ENCODE peak calls at places on chromosomes 13 and 19, in four cellular contexts. One of them, this sample, is unnamed.

GRCh38 chr13:28475916-28476725 is 18.8 kb downstream of the FLT1 start:
- DNase-seq in PC-3: peak; percentile 74
- DNase-seq in GM23338: no peak
- DNase-seq in MM.1S: no peak
- DNase-seq in this sample: no peak

GRCh38 chr19:36837525-36837901 is 674 bp downstream of the ZNF790 start:
- DNase-seq in PC-3: no peak
- DNase-seq in GM23338: peak; percentile 5
- DNase-seq in MM.1S: no peak
- DNase-seq in this sample: no peak

GRCh38 chr13:47858678-47859050 is 142.4 kb downstream of the SUCLA2 start:
- DNase-seq in PC-3: peak; percentile 42
- DNase-seq in GM23338: no peak
- DNase-seq in MM.1S: no peak
- DNase-seq in this sample: no peak

GRCh38 chr19:54341295-54341694 is 2.3 kb upstream of the LILRA4 start:
- DNase-seq in PC-3: no peak
- DNase-seq in GM23338: peak; percentile 38
- DNase-seq in MM.1S: no peak
- DNase-seq in this sample: no peak

GRCh38 chr19:4010808-4011110 is 3.2 kb downstream of the PIAS4 start:
- DNase-seq in PC-3: no peak
- DNase-seq in GM23338: no peak
- DNase-seq in MM.1S: no peak
- DNase-seq in this sample: no peak

GRCh38 chr19:34405892-34406660 is 1.9 kb downstream of the PDCD2L start:
- DNase-seq in PC-3: no peak
- DNase-seq in GM23338: no peak
- DNase-seq in MM.1S: no peak
- DNase-seq in this sample: no peak

GRCh38 chr19:48737360-48737998 is 2.9 kb downstream of the RASIP1 start:
- DNase-seq in PC-3: no peak
- DNase-seq in GM23338: peak; percentile 96
- DNase-seq in MM.1S: no peak
- DNase-seq in this sample: no peak

GRCh38 chr19:54315956-54316355 is 3.0 kb upstream of the LILRA5 start:
- DNase-seq in PC-3: no peak
- DNase-seq in GM23338: no peak
- DNase-seq in MM.1S: no peak
- DNase-seq in this sample: no peak

GRCh38 chr19:44745386-44745831 is 3.1 kb upstream of the BCL3 start:
- DNase-seq in PC-3: peak; percentile 30
- DNase-seq in GM23338: peak; percentile 52
- DNase-seq in MM.1S: no peak
- DNase-seq in this sample: no peak

GRCh38 chr19:39915101-39915847 is 19.2 kb downstream of the FCGBP start:
- DNase-seq in PC-3: no peak
- DNase-seq in GM23338: peak; percentile 66
- DNase-seq in MM.1S: no peak
- DNase-seq in this sample: no peak

GRCh38 chr19:39377373-39378362 is 13.2 kb downstream of the PAF1 start:
- DNase-seq in PC-3: no peak
- DNase-seq in GM23338: no peak
- DNase-seq in MM.1S: no peak
- DNase-seq in this sample: no peak

GRCh38 chr19:2824129-2824528 is 4.5 kb downstream of the ZNF554 start:
- DNase-seq in PC-3: no peak
- DNase-seq in GM23338: no peak
- DNase-seq in MM.1S: no peak
- DNase-seq in this sample: no peak

GRCh38 chr13:63435668-63436275 is 2020.1 kb upstream of the PCDH20 start:
- DNase-seq in PC-3: peak; percentile 73
- DNase-seq in GM23338: no peak
- DNase-seq in MM.1S: no peak
- DNase-seq in this sample: no peak

GRCh38 chr19:35859414-35859813 is 2.7 kb downstream of the KIRREL2 start:
- DNase-seq in PC-3: no peak
- DNase-seq in GM23338: no peak
- DNase-seq in MM.1S: no peak
- DNase-seq in this sample: no peak

GRCh38 chr19:15114153-15114540 is 6.9 kb downstream of the SYDE1 start:
- DNase-seq in PC-3: no peak
- DNase-seq in GM23338: no peak
- DNase-seq in MM.1S: no peak
- DNase-seq in this sample: no peak

GRCh38 chr13:95494082-95494681 is 58.3 kb upstream of the CLDN10 start:
- DNase-seq in PC-3: peak; percentile 83
- DNase-seq in GM23338: peak; percentile 77
- DNase-seq in MM.1S: peak; percentile 65
- DNase-seq in this sample: peak; percentile 29

GRCh38 chr19:30722801-30723200 is 350.6 kb downstream of the ZNF536 start:
- DNase-seq in PC-3: no peak
- DNase-seq in GM23338: no peak
- DNase-seq in MM.1S: no peak
- DNase-seq in this sample: no peak

GRCh38 chr13:53206455-53206854 is 177.8 kb downstream of the OLFM4 start:
- DNase-seq in PC-3: peak; percentile 4
- DNase-seq in GM23338: peak; percentile 53
- DNase-seq in MM.1S: no peak
- DNase-seq in this sample: peak; percentile 1

GRCh38 chr19:10471909-10472308 is 31.2 kb downstream of the KEAP1 start:
- DNase-seq in PC-3: peak; percentile 71
- DNase-seq in GM23338: peak; percentile 43
- DNase-seq in MM.1S: peak; percentile 55
- DNase-seq in this sample: peak; percentile 65

GRCh38 chr13:102220681-102221228 is 181.1 kb downstream of the FGF14 start:
- DNase-seq in PC-3: no peak
- DNase-seq in GM23338: no peak
- DNase-seq in MM.1S: no peak
- DNase-seq in this sample: no peak

GRCh38 chr19:45402469-45403070 is 2.3 kb downstream of the PPP1R13L start:
- DNase-seq in PC-3: no peak
- DNase-seq in GM23338: peak; percentile 88
- DNase-seq in MM.1S: no peak
- DNase-seq in this sample: no peak

GRCh38 chr13:49217962-49218492 is 2.1 kb upstream of the MLNR start:
- DNase-seq in PC-3: no peak
- DNase-seq in GM23338: peak; percentile 20
- DNase-seq in MM.1S: no peak
- DNase-seq in this sample: no peak

GRCh38 chr13:95641961-95642621 is 2.4 kb downstream of the DZIP1 start:
- DNase-seq in PC-3: no peak
- DNase-seq in GM23338: peak; percentile 87
- DNase-seq in MM.1S: no peak
- DNase-seq in this sample: no peak

GRCh38 chr13:75685239-75685697 is 49.1 kb downstream of the LMO7 start:
- DNase-seq in PC-3: peak; percentile 71
- DNase-seq in GM23338: peak; percentile 57
- DNase-seq in MM.1S: no peak
- DNase-seq in this sample: no peak

GRCh38 chr19:45670670-45671453 is 2.8 kb downstream of the GIPR start:
- DNase-seq in PC-3: peak; percentile 71
- DNase-seq in GM23338: peak; percentile 99
- DNase-seq in MM.1S: no peak
- DNase-seq in this sample: peak; percentile 91

GRCh38 chr13:97977376-97977705 is 23.9 kb downstream of the IPO5 start:
- DNase-seq in PC-3: peak; percentile 4
- DNase-seq in GM23338: no peak
- DNase-seq in MM.1S: no peak
- DNase-seq in this sample: no peak

GRCh38 chr13:92900455-92900854 is 326.2 kb upstream of the GPC6 start:
- DNase-seq in PC-3: no peak
- DNase-seq in GM23338: no peak
- DNase-seq in MM.1S: no peak
- DNase-seq in this sample: no peak

GRCh38 chr13:92901739-92902138 is 324.9 kb upstream of the GPC6 start:
- DNase-seq in PC-3: peak; percentile 6
- DNase-seq in GM23338: no peak
- DNase-seq in MM.1S: no peak
- DNase-seq in this sample: no peak

GRCh38 chr13:92896842-92897241 is 329.8 kb upstream of the GPC6 start:
- DNase-seq in PC-3: peak; percentile 63
- DNase-seq in GM23338: peak; percentile 67
- DNase-seq in MM.1S: peak; percentile 40
- DNase-seq in this sample: peak; percentile 0
- TF ChIP-seq CTCF in PC-3: peak; percentile 52
- TF ChIP-seq CTCF in GM23338: peak; percentile 57
- TF ChIP-seq CTCF in MM.1S: peak; percentile 24
- TF ChIP-seq CTCF in this sample: no peak

DNA sequence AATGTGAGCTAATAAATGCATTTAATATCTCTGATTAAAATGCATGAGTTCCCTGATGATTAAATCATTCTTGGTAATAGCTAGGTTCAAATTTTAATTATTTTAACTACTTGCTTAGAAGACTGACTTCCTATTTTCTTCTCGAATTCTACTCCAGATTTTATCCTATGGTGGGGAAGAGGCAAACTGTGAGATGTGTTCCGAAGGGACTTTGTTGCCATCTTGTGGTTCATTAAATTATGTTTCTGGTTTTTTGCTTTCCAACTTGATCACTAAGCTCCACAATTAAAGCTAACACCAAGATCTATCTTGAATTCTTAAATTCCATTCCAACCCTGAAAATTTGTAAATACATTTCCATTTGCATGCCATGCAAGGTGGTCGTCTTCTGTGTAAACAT is 538.4 kb upstream of the PCDH20 start:
- DNase-seq in PC-3: peak; percentile 50
- DNase-seq in GM23338: peak; percentile 69
- DNase-seq in MM.1S: no peak
- DNase-seq in this sample: peak; percentile 4
- TF ChIP-seq EZH2phosphoT487 in PC-3: no peak
- TF ChIP-seq EZH2phosphoT487 in GM23338: no peak
- TF ChIP-seq EZH2phosphoT487 in MM.1S: no peak
- TF ChIP-seq EZH2phosphoT487 in this sample: no peak

DNA sequence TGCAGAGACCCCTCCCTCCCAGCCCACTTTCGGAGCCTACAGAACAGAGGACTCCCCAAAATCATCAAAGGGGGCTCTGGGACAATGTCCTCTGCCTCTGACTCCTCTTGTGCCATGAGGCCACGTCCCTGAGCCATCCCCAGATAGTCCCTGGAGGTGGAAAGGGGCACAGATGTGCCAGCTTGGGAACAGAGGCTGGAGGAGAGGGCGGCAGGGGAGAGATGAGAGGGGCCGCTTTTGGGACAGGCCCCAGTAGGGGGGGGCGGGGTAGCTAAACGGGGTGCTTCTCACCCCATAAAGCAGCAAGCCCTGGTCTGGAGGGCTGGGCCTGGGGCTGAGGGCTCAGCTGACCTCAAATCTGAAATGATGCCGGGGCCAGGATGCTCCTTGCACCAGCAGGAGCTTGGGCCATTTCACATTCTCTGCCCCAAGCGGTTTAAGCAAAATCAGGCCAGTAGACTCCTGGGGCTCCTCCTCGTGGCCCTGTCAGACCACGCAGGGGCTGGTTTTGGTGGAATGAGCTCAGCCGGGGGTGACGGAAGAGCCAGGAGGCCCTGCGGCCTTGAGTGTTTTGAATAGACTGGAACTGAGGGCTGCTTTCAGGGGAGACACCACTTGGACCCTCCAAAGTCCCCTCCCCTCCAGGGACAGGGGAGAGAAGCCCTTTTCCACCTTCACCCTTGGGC is 27.1 kb downstream of the ONECUT3 start:
- DNase-seq in PC-3: peak; percentile 52
- DNase-seq in GM23338: no peak
- DNase-seq in MM.1S: peak; percentile 28
- DNase-seq in this sample: peak; percentile 24
- TF ChIP-seq CTCF in PC-3: peak; percentile 36
- TF ChIP-seq CTCF in GM23338: no peak
- TF ChIP-seq CTCF in MM.1S: peak; percentile 38
- TF ChIP-seq CTCF in this sample: peak; percentile 17

GRCh38 chr19:33397536-33398360 is 24.2 kb downstream of the CEBPG start:
- DNase-seq in PC-3: no peak
- DNase-seq in GM23338: no peak
- DNase-seq in MM.1S: no peak
- DNase-seq in this sample: no peak

GRCh38 chr19:33395561-33396550 is 22.3 kb downstream of the CEBPG start:
- DNase-seq in PC-3: no peak
- DNase-seq in GM23338: no peak
- DNase-seq in MM.1S: no peak
- DNase-seq in this sample: no peak

GRCh38 chr19:33394723-33395560 is 21.4 kb downstream of the CEBPG start:
- DNase-seq in PC-3: no peak
- DNase-seq in GM23338: no peak
- DNase-seq in MM.1S: no peak
- DNase-seq in this sample: no peak

GRCh38 chr19:33398361-33399060 is 25.0 kb downstream of the CEBPG start:
- DNase-seq in PC-3: no peak
- DNase-seq in GM23338: no peak
- DNase-seq in MM.1S: no peak
- DNase-seq in this sample: no peak

DNA sequence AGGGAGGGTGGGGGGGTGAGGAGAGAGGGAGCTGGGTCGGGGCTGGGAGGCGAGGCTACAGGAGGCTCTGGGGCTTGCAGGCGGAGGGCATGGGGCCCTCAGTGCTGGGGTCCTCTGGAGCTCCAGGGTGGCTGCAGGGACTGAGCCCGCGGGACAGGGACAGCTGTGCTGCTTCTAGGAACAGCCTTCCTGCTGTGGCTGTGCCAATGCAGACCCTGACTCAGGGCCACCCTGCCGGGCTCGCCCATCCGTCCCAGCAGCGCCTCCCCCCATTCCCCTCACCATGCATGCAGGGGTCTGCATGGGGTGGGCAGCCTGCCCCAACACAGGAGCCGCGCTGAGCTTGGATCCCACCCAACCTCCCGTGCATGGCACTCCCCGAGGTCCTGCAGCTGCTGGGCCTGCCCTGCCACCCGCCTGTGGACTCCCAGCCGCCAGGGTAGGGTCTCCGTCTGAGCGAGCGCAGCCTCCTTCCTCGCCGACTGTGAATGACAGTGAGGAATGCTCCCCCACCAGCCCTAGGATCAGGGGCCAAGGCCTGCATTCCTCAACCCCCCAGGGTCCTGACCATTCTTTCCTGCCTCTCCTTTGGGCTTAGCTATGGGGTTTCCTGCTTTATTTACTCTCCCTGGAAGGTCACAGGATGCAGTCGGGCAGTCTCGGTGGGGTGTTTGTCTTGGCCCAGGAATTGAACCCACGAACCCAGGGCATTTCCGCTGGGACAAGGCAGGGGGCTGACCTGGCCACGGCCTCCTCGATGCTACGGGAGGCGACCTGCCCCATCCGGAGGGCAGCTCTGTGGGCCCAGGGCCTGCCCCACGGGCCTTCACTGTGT is 23.4 kb downstream of the CEBPG start:
- DNase-seq in PC-3: no peak
- DNase-seq in GM23338: peak; percentile 60
- DNase-seq in MM.1S: no peak
- DNase-seq in this sample: no peak
- TF ChIP-seq EZH2phosphoT487 in PC-3: no peak
- TF ChIP-seq EZH2phosphoT487 in GM23338: no peak
- TF ChIP-seq EZH2phosphoT487 in MM.1S: no peak
- TF ChIP-seq EZH2phosphoT487 in this sample: no peak